ENCODE peak calls at places on chromosomes 3 and 15, in nine cellular contexts. L is spleen, X is A673, Z is GM12865, H is colonic mucosa, Q is pancreas, J is mammary epithelial cell, U is psoas muscle, B is uterus. D is an unnamed sample.

GRCh38 chr15:69236505-69236904 is 62.2 kb upstream of the PAQR5 start:
- DNase-seq in L (no peak), X (no peak), Z (no peak), H (no peak), Q (no peak), J (peak), U (no peak), B (no peak), D (no peak)

GRCh38 chr3:161420746-161421145 is 49.4 kb upstream of the SPTSSB start:
- DNase-seq in L (no peak), X (no peak), Z (no peak), H (no peak), Q (no peak), J (peak), U (no peak), B (no peak), D (no peak)

GRCh38 chr15:40238481-40238926 is 359 bp upstream of the PAK6 start:
- DNase-seq in L (no peak), X (no peak), Z (no peak), H (no peak), Q (no peak), J (no peak), U (no peak), B (no peak), D (no peak)

GRCh38 chr3:127637546-127637945 is 8.6 kb downstream of the PODXL2 start:
- DNase-seq in L (no peak), X (no peak), Z (peak), H (no peak), Q (no peak), J (no peak), U (no peak), B (no peak), D (no peak)

GRCh38 chr15:62306851-62307504 is 141.9 kb upstream of the C2CD4B start:
- DNase-seq in L (no peak), X (peak), Z (peak), H (peak), Q (peak), J (peak), U (peak), B (peak), D (peak)

GRCh38 chr15:91021516-91022074 is 799 bp downstream of the VPS33B start:
- DNase-seq in L (no peak), X (peak), Z (no peak), H (no peak), Q (no peak), J (peak), U (no peak), B (no peak), D (no peak)

GRCh38 chr3:194688207-194688711 is 2.6 kb downstream of the FAM43A start:
- DNase-seq in L (peak), X (peak), Z (peak), H (peak), Q (no peak), J (no peak), U (peak), B (peak), D (no peak)

GRCh38 chr3:181862502-181862901 is 150.8 kb downstream of the SOX2 start:
- DNase-seq in L (no peak), X (no peak), Z (no peak), H (no peak), Q (no peak), J (no peak), U (no peak), B (no peak), D (no peak)

GRCh38 chr15:66621491-66622467 is 56.0 kb upstream of the LCTL start:
- DNase-seq in L (no peak), X (peak), Z (no peak), H (peak), Q (no peak), J (no peak), U (no peak), B (no peak), D (no peak)

GRCh38 chr3:59782664-59783063 is 732.8 kb upstream of the CFAP20DC start:
- DNase-seq in L (no peak), X (no peak), Z (no peak), H (no peak), Q (no peak), J (no peak), U (no peak), B (no peak), D (no peak)

GRCh38 chr15:34358367-34358766 is 8.6 kb downstream of the LPCAT4 start:
- DNase-seq in L (no peak), X (no peak), Z (no peak), H (no peak), Q (no peak), J (no peak), U (no peak), B (no peak), D (no peak)

GRCh38 chr15:65087873-65088642 is 11.5 kb downstream of the KBTBD13 start:
- DNase-seq in L (no peak), X (no peak), Z (no peak), H (peak), Q (no peak), J (no peak), U (no peak), B (peak), D (peak)

GRCh38 chr3:153349138-153349499 is 187.1 kb downstream of the RAP2B start:
- DNase-seq in L (no peak), X (no peak), Z (peak), H (no peak), Q (no peak), J (no peak), U (no peak), B (no peak), D (no peak)

GRCh38 chr15:68775671-68776476 is 44.8 kb downstream of the ANP32A start:
- DNase-seq in L (no peak), X (no peak), Z (no peak), H (peak), Q (no peak), J (no peak), U (peak), B (peak), D (peak)

GRCh38 chr3:158658889-158659288 is 13.6 kb downstream of the LXN start:
- DNase-seq in L (no peak), X (no peak), Z (peak), H (no peak), Q (no peak), J (no peak), U (no peak), B (no peak), D (no peak)

GRCh38 chr3:27056326-27056725 is 312.9 kb downstream of the NEK10 start:
- DNase-seq in L (no peak), X (no peak), Z (no peak), H (no peak), Q (no peak), J (no peak), U (no peak), B (no peak), D (no peak)

GRCh38 chr3:42023380-42023779 is 61.5 kb upstream of the ULK4 start:
- DNase-seq in L (no peak), X (no peak), Z (no peak), H (no peak), Q (no peak), J (no peak), U (no peak), B (no peak), D (no peak)

GRCh38 chr3:61981005-61981404 is 392.3 kb downstream of the FEZF2 start:
- DNase-seq in L (no peak), X (no peak), Z (no peak), H (no peak), Q (no peak), J (no peak), U (no peak), B (no peak), D (no peak)

GRCh38 chr15:77107531-77108355 is 36.8 kb upstream of the TSPAN3 start:
- DNase-seq in L (no peak), X (peak), Z (peak), H (peak), Q (peak), J (no peak), U (peak), B (peak), D (peak)

GRCh38 chr3:33613041-33613440 is 105.0 kb downstream of the CLASP2 start:
- DNase-seq in L (no peak), X (no peak), Z (no peak), H (no peak), Q (no peak), J (no peak), U (no peak), B (no peak), D (no peak)

GRCh38 chr15:67869700-67870099 is 29.9 kb upstream of the RNU6-1 start:
- DNase-seq in L (no peak), X (no peak), Z (peak), H (no peak), Q (no peak), J (no peak), U (no peak), B (no peak), D (no peak)

GRCh38 chr3:138914870-138915502 is 32.0 kb downstream of the FOXL2 start:
- DNase-seq in L (no peak), X (no peak), Z (no peak), H (no peak), Q (no peak), J (peak), U (no peak), B (no peak), D (no peak)

GRCh38 chr3:197539651-197540051 is 16.1 kb downstream of the BDH1 start:
- DNase-seq in L (no peak), X (no peak), Z (no peak), H (peak), Q (no peak), J (peak), U (no peak), B (no peak), D (peak)

GRCh38 chr3:39127296-39127906 is 19.9 kb downstream of the TTC21A start:
- DNase-seq in L (peak), X (no peak), Z (no peak), H (no peak), Q (no peak), J (no peak), U (no peak), B (no peak), D (no peak)
- H3K4me3 ChIP-seq in L (no peak), X (no peak), Z (no peak), H (no peak), Q (no peak), J (no peak), U (no peak), B (no peak), D (no peak)

GRCh38 chr15:31887246-31887645 is 143.1 kb upstream of the CHRNA7 start:
- DNase-seq in L (no peak), X (no peak), Z (no peak), H (no peak), Q (no peak), J (no peak), U (no peak), B (no peak), D (no peak)
- TF ChIP-seq CTCF in L (no peak), X (peak), Z (no peak), H (no peak), Q (no peak), J (no peak), U (no peak), B (no peak), D (no peak)

DNA sequence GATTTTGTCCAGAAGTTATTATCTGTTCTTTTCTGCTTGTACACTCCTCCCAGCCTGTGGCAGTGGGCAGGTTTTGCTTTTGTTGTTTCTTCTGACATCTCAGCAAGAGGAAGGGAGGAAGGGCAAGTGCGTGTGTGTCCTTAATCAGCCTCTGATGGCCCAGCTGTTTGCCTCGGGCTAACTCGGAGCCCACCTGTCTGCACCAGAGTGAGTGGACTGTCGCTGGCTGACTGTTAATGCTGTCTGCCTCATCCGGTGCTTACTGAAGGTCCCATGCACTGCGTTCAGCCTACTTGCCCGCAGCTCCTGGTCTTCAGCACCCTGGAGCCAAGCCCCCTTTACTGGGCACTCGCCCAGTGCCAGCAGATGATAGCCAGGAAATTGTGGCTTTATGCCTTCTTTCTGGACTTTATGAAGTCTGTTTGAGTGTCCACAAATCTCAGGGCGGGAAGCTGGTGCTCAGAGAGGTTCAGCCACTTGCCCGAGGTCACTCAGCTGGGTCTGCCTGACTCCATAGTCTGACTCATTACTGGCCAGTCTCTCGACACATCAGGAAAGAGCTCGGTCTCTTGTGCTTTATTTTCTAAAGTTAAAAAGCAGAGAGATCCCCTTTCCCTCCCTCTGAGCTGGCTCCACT is 89.5 kb downstream of the CHRNA7 start:
- DNase-seq in L (peak), X (no peak), Z (peak), H (no peak), Q (no peak), J (no peak), U (no peak), B (no peak), D (no peak)
- H3K4me3 ChIP-seq in L (no peak), X (no peak), Z (no peak), H (no peak), Q (no peak), J (no peak), U (no peak), B (no peak), D (no peak)

DNA sequence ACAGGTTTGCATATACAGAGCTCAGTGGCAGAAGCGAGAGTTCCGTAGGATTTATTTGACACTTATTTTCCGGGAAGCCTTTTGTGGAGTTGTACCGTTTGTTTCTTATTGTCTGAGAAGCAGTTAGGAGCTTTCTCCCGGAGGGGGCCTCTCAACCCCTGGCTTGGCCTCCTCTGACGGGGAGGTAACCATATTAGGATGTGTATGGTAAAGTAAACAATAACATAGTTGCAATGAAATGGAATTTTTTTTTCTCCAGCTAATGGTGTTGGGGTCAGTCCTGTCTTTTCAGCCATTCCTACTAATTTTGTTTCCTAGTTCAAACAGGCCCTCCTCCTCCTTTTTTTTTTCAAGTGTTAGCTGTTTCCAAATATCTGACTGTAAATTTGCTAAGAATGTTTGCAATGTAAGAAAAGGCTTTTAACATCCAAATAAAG is 338.5 kb downstream of the FOXP1 start:
- DNase-seq in L (no peak), X (no peak), Z (no peak), H (no peak), Q (no peak), J (no peak), U (no peak), B (peak), D (no peak)
- TF ChIP-seq CTCF in L (no peak), X (no peak), Z (no peak), H (no peak), Q (no peak), J (no peak), U (no peak), B (no peak), D (no peak)

DNA sequence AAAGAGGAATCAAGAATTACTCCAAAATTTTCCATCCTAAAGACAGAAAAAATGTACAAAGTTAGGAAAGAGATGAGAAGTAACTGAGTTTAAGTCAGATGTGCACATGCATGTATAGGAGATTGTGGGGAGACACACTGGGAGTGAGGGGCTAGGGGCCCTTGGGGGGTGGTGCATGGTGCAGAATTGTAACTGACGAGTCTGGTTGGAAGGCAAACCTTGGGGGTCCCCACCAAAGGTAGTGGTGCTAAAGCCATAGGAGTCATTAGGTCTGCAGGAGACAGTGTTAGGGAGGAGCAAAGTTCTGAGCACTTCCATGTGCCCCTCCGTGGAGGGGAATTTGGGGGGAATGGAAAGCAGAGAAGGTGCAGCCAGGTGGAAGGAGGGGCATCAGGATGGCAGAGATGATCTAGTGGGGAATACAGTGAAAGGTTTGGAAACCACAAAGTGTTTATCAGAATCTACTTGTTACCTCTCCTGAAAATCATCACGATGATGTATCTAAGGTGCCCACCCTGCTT is 37.5 kb upstream of the EPHB1 start:
- DNase-seq in L (no peak), X (no peak), Z (no peak), H (no peak), Q (no peak), J (no peak), U (no peak), B (no peak), D (no peak)
- H3K4me3 ChIP-seq in L (no peak), X (no peak), Z (no peak), H (no peak), Q (no peak), J (no peak), U (no peak), B (no peak), D (no peak)

D was measured in mucosa of descending colon.